ENCODE peak calls at places on chromosomes 2 and 18, in five cellular contexts. I, U, E, K and L are unnamed samples.
A peak's percentile ranks its signal among the peaks of the same experiment; 100 is the strongest.

GRCh38 chr2:141767051-141767450 is 363.8 kb downstream of the LRP1B start:
- DNase-seq in I (no peak), U (no peak), E (no peak), K (no peak), L (no peak)

GRCh38 chr18:65592419-65592818 is 158.4 kb upstream of the CDH7 start:
- DNase-seq in I (no peak), U (no peak), E (no peak), K (no peak), L (no peak)

GRCh38 chr2:103292570-103293265 is 530.9 kb downstream of the TMEM182 start:
- DNase-seq in I (no peak), U (no peak), E (no peak), K (no peak), L (no peak)

GRCh38 chr2:199818754-199819153 is 32.2 kb downstream of the FTCDNL1 start:
- DNase-seq in I (no peak), U (no peak), E (no peak), K (no peak), L (no peak)

GRCh38 chr2:196213252-196213651 is 41.9 kb upstream of the STK17B start:
- DNase-seq in I (no peak), U (no peak), E (no peak), K (no peak), L (no peak)

GRCh38 chr2:33442528-33443069 is 33.9 kb upstream of the RASGRP3 start:
- DNase-seq in I (no peak), U (no peak), E (no peak), K (no peak), L (no peak)

GRCh38 chr2:31318360-31319336 is 84.7 kb downstream of the EHD3 start:
- DNase-seq in I (no peak), U (no peak), E (no peak), K (no peak), L (peak; percentile 46)

GRCh38 chr2:30445266-30445821 is 1.7 kb upstream of the LCLAT1 start:
- DNase-seq in I (no peak), U (no peak), E (no peak), K (no peak), L (no peak)

GRCh38 chr2:207771421-207771820 is 1.7 kb upstream of the FZD5 start:
- DNase-seq in I (no peak), U (peak; percentile 58), E (no peak), K (no peak), L (no peak)

GRCh38 chr2:63189026-63189425 is 138.4 kb downstream of the OTX1 start:
- DNase-seq in I (no peak), U (peak; percentile 58), E (peak; percentile 48), K (no peak), L (no peak)

GRCh38 chr18:63617049-63617995 is 26.7 kb downstream of the SERPINB4 start:
- DNase-seq in I (no peak), U (no peak), E (no peak), K (no peak), L (no peak)

GRCh38 chr18:56522826-56523225 is 115.6 kb downstream of the TXNL1 start:
- DNase-seq in I (no peak), U (no peak), E (no peak), K (no peak), L (no peak)

GRCh38 chr18:44826418-44827259 is 146.0 kb downstream of the SETBP1 start:
- DNase-seq in I (peak; percentile 84), U (peak; percentile 69), E (no peak), K (peak; percentile 72), L (no peak)

GRCh38 chr2:146964494-146964893 is 880.3 kb upstream of the ACVR2A start:
- DNase-seq in I (no peak), U (no peak), E (no peak), K (no peak), L (no peak)

GRCh38 chr2:501130-501529 is 176.1 kb downstream of the TMEM18 start:
- DNase-seq in I (no peak), U (no peak), E (peak; percentile 29), K (no peak), L (no peak)

GRCh38 chr2:85936421-85937068 is 47.8 kb upstream of the ST3GAL5 start:
- DNase-seq in I (no peak), U (peak; percentile 93), E (peak; percentile 95), K (no peak), L (peak; percentile 65)

GRCh38 chr2:170298115-170298514 is 120.2 kb downstream of the MYO3B start:
- DNase-seq in I (no peak), U (no peak), E (no peak), K (no peak), L (no peak)

GRCh38 chr2:85971369-85971768 is 82.6 kb upstream of the ST3GAL5 start:
- DNase-seq in I (no peak), U (no peak), E (no peak), K (no peak), L (no peak)

GRCh38 chr2:158943973-158944372 is 24.5 kb upstream of the TANC1 start:
- DNase-seq in I (no peak), U (no peak), E (no peak), K (no peak), L (peak; percentile 55)

DNA sequence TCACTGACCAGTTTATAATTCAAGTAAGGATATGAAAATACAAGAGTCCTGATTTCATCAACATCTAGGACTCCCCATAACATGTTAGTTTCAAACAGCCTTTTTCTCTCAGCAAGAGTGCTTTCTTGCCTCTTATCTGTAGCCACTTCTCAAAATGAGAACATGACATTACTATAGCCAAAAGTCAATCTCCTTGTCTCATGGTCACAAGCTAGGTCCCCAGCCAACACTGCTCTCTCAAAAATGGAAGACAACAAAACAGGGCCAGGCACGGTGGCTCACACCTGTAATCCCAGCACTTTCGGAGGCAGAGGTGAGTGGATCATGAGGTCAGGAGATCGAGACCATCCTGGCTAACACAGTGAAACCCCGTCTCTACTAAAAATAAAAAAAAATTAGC is 15.8 kb downstream of the CLASP1 start:
- DNase-seq in I (no peak), U (no peak), E (no peak), K (no peak), L (no peak)
- H3K4me1 ChIP-seq in I (peaks cover 3% of the 10 kb centered on the region), U (no peaks in the 10 kb centered on the region), E (peaks cover 36% of the 10 kb centered on the region), K (peaks cover 24% of the 10 kb centered on the region), L (peaks cover 20% of the 10 kb centered on the region)

GRCh38 chr18:49843778-49844625 is 30.7 kb upstream of the ACAA2 start:
- DNase-seq in I (no peak), U (peak; percentile 25), E (no peak), K (no peak), L (no peak)
- TF ChIP-seq CTCF in I (no peak), U (no peak), E (no peak), K (no peak), L (no peak)

GRCh38 chr2:37585982-37586621 is 85.3 kb downstream of the CDC42EP3 start:
- DNase-seq in I (peak; percentile 28), U (no peak), E (no peak), K (peak; percentile 19), L (no peak)
- H3K4me1 ChIP-seq in I (peaks cover 67% of the 10 kb centered on the region), U (no peaks in the 10 kb centered on the region), E (peaks cover 82% of the 10 kb centered on the region), K (peaks cover 53% of the 10 kb centered on the region), L (peaks cover 68% of the 10 kb centered on the region)

GRCh38 chr2:233919319-233919718 is 2.1 kb downstream of the TRPM8 start:
- DNase-seq in I (no peak), U (no peak), E (no peak), K (no peak), L (no peak)

GRCh38 chr2:233912799-233913423 is 4.3 kb upstream of the TRPM8 start:
- DNase-seq in I (no peak), U (no peak), E (peak; percentile 12), K (no peak), L (no peak)

GRCh38 chr2:233917146-233917545 is at the start of gene TRPM8:
- DNase-seq in I (no peak), U (no peak), E (no peak), K (no peak), L (no peak)

GRCh38 chr2:233919938-233920337 is 2.8 kb downstream of the TRPM8 start:
- DNase-seq in I (no peak), U (no peak), E (no peak), K (no peak), L (no peak)

GRCh38 chr2:233915133-233915532 is 2.0 kb upstream of the TRPM8 start:
- DNase-seq in I (no peak), U (no peak), E (peak; percentile 45), K (no peak), L (no peak)
- TF ChIP-seq CTCF in I (no peak), U (peak; percentile 31), E (peak; percentile 58), K (no peak), L (no peak)

GRCh38 chr2:113216321-113216720 is 42.5 kb downstream of the PSD4 start:
- DNase-seq in I (no peak), U (no peak), E (no peak), K (no peak), L (no peak)

GRCh38 chr2:113218283-113219091 is 44.7 kb downstream of the PSD4 start:
- DNase-seq in I (no peak), U (peak; percentile 91), E (peak; percentile 86), K (no peak), L (peak; percentile 87)

GRCh38 chr2:113217455-113218282 is 43.9 kb downstream of the PSD4 start:
- DNase-seq in I (no peak), U (no peak), E (no peak), K (no peak), L (no peak)

GRCh38 chr2:113219092-113219441 is 45.3 kb downstream of the PSD4 start:
- DNase-seq in I (no peak), U (no peak), E (no peak), K (no peak), L (no peak)

DNA sequence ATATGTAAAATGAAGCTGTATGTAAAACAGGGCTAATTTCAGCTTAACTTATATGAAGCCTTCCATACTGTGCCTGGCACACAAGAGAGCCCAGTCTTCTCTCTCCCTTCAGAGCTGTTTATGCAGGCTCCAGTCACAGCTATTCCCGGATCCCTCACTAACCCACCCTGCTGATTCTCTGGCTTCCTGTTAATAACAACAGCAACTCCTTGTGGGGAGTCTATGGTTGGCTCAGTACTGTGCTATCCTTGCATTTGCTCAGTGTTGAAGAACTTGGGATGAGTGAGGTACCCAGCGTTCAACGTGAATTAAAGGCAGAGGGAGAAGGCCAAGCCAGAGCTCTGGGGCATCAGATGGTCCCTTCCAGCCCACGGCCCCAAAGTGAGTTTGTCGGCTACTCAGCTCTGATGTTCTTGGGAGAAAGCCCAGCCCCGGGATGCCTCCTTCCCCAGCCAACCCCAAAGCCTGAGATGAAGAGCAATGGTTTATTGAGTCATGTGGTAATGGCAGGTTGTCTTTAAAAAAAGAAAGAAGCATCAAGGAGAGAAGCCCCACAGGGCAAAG is 43.2 kb downstream of the PSD4 start:
- DNase-seq in I (no peak), U (no peak), E (no peak), K (no peak), L (no peak)
- H3K4me1 ChIP-seq in I (peaks cover 45% of the 10 kb centered on the region), U (no peaks in the 10 kb centered on the region), E (peaks cover 84% of the 10 kb centered on the region), K (peaks cover under 1% of the 10 kb centered on the region), L (peaks cover 51% of the 10 kb centered on the region)